ENCODE peak calls at places on chromosomes 3 and 15, in seven cellular contexts. C is RWPE2, E is OCI-LY7, J is A549, P is thoracic aorta, L is transverse colon, X is PC-3. I is an unnamed sample. For H3K4me1, the result is how much of the 10 kb centered on the place peaks cover.

GRCh38 chr15:76866716-76867321 is 38.3 kb downstream of the SCAPER start:
- DNase-seq in L (no peak), J (peak), X (peak), C (no peak), P (no peak), E (peak), I (no peak)

GRCh38 chr3:47404955-47405790 is 24.4 kb downstream of the PTPN23 start:
- DNase-seq in L (no peak), C (no peak), X (no peak), J (no peak), P (no peak), E (no peak), I (no peak)

GRCh38 chr15:90309050-90309449 is 43.0 kb upstream of the ZNF774 start:
- DNase-seq in J (no peak), C (no peak), P (no peak), E (no peak), X (no peak), L (no peak), I (no peak)

GRCh38 chr3:184371570-184372018 is 6.4 kb downstream of the THPO start:
- DNase-seq in E (peak), J (peak), X (peak), C (peak), L (peak), P (no peak), I (peak)

GRCh38 chr3:4821975-4822374 is 157.3 kb upstream of the BHLHE40 start:
- DNase-seq in J (no peak), C (no peak), P (no peak), X (no peak), L (peak), E (peak), I (no peak)

GRCh38 chr15:64749999-64750657 is 25.3 kb downstream of the RBPMS2 start:
- DNase-seq in L (no peak), J (peak), E (no peak), P (no peak), C (no peak), X (no peak), I (no peak)

GRCh38 chr3:82194870-82195269 is 433.4 kb upstream of the GBE1 start:
- DNase-seq in J (no peak), X (peak), L (no peak), P (no peak), E (no peak), C (no peak), I (no peak)

GRCh38 chr3:16550676-16551341 is 37.3 kb upstream of the RFTN1 start:
- DNase-seq in J (peak), X (peak), L (peak), P (peak), E (peak), C (no peak), I (no peak)

GRCh38 chr15:31840849-31841476 is 189.4 kb upstream of the CHRNA7 start:
- DNase-seq in P (no peak), E (no peak), J (no peak), C (no peak), X (peak), L (no peak), I (no peak)

GRCh38 chr3:53189276-53189675 is 28.3 kb downstream of the PRKCD start:
- DNase-seq in J (no peak), X (no peak), L (no peak), E (no peak), C (no peak), P (no peak), I (no peak)

GRCh38 chr3:32224047-32224446 is 14.4 kb upstream of the CMTM8 start:
- DNase-seq in P (no peak), X (no peak), E (no peak), L (no peak), J (no peak), C (no peak), I (no peak)

GRCh38 chr3:89326997-89327396 is 219.6 kb downstream of the EPHA3 start:
- DNase-seq in J (no peak), X (no peak), L (no peak), E (no peak), P (no peak), C (no peak), I (no peak)

GRCh38 chr3:25429960-25430941 is 2.2 kb downstream of the RARB start:
- DNase-seq in L (no peak), E (no peak), P (no peak), J (no peak), X (no peak), C (no peak), I (no peak)

GRCh38 chr15:91857772-91858171 is 4.3 kb downstream of the SLCO3A1 start:
- DNase-seq in C (no peak), X (no peak), L (no peak), J (no peak), E (peak), P (no peak), I (no peak)

GRCh38 chr15:68470049-68470738 is 38.2 kb upstream of the ITGA11 start:
- DNase-seq in X (no peak), C (no peak), P (no peak), J (peak), L (no peak), E (no peak), I (no peak)

GRCh38 chr3:29335438-29335837 is 54.6 kb downstream of the RBMS3 start:
- DNase-seq in E (no peak), J (peak), C (peak), P (peak), L (peak), X (peak), I (peak)

GRCh38 chr3:115551091-115551490 is 72.2 kb upstream of the GAP43 start:
- DNase-seq in C (no peak), X (no peak), P (no peak), L (no peak), J (no peak), E (no peak), I (no peak)

GRCh38 chr3:112357888-112358287 is 24.9 kb downstream of the CD200 start:
- DNase-seq in E (no peak), L (no peak), P (no peak), C (no peak), X (no peak), J (no peak), I (no peak)

GRCh38 chr3:52809821-52810377 is 15.3 kb downstream of the ITIH3 start:
- DNase-seq in L (no peak), X (no peak), J (no peak), C (no peak), P (no peak), E (no peak), I (no peak)

GRCh38 chr3:197527569-197527968 is 28.2 kb downstream of the BDH1 start:
- DNase-seq in L (no peak), E (no peak), X (no peak), J (no peak), C (no peak), P (no peak), I (no peak)

GRCh38 chr3:23781871-23782270 is 23.9 kb upstream of the UBE2E1 start:
- DNase-seq in C (no peak), J (no peak), L (no peak), X (no peak), P (no peak), E (no peak), I (no peak)

GRCh38 chr15:49898097-49898496 is 220.9 kb downstream of the ATP8B4 start:
- DNase-seq in E (no peak), L (no peak), C (no peak), P (no peak), J (peak), X (peak), I (no peak)

GRCh38 chr3:124115965-124116364 is 124.0 kb upstream of the ROPN1 start:
- DNase-seq in E (no peak), P (no peak), C (no peak), L (no peak), J (no peak), X (no peak), I (no peak)

GRCh38 chr3:191329654-191330308 is 545 bp downstream of the UTS2B start:
- DNase-seq in X (peak), J (peak), L (peak), E (peak), C (no peak), P (no peak), I (peak)

GRCh38 chr3:184257083-184257915 is 4.1 kb downstream of the CAMK2N2 start:
- DNase-seq in J (no peak), C (no peak), P (no peak), X (no peak), E (no peak), L (no peak), I (no peak)

GRCh38 chr3:13188380-13188779 is 115.2 kb upstream of the IQSEC1 start:
- DNase-seq in J (no peak), C (no peak), E (no peak), L (no peak), P (no peak), X (no peak), I (no peak)

GRCh38 chr15:50187997-50188396 is 6.0 kb downstream of the SLC27A2 start:
- DNase-seq in P (no peak), X (no peak), L (no peak), J (no peak), E (no peak), C (no peak), I (no peak)

GRCh38 chr15:60392986-60393811 is 4.6 kb downstream of the ANXA2 start:
- DNase-seq in X (peak), C (peak), L (peak), E (no peak), J (peak), P (peak), I (no peak)

GRCh38 chr3:42850263-42850662 is 25.4 kb downstream of the CYP8B1 start:
- DNase-seq in J (no peak), L (no peak), X (no peak), C (no peak), E (no peak), P (no peak), I (no peak)

GRCh38 chr3:167716920-167717319 is 17.8 kb downstream of the PDCD10 start:
- DNase-seq in X (no peak), J (peak), P (no peak), E (no peak), L (no peak), C (no peak), I (no peak)

GRCh38 chr3:195613468-195614069 is 29.8 kb upstream of the APOD start:
- DNase-seq in J (no peak), C (peak), L (no peak), P (no peak), E (no peak), X (peak), I (no peak)

GRCh38 chr3:122395582-122395981 is 11.6 kb downstream of the FAM162A start:
- DNase-seq in L (no peak), C (no peak), J (no peak), P (no peak), E (no peak), X (no peak), I (no peak)

GRCh38 chr3:14876942-14877341 is 58.2 kb downstream of the FGD5 start:
- DNase-seq in E (no peak), X (peak), C (no peak), P (peak), J (peak), L (peak), I (peak)

GRCh38 chr3:122356402-122356801 is 26.6 kb downstream of the MIX23 start:
- DNase-seq in P (no peak), C (no peak), X (peak), L (peak), J (peak), E (peak), I (no peak)

GRCh38 chr15:42495361-42496212 is at the start of gene SNAP23:
- DNase-seq in P (peak), J (peak), L (peak), X (peak), C (peak), E (peak), I (peak)

GRCh38 chr15:42491540-42492225 is 742 bp upstream of the ZNF106 start:
- DNase-seq in J (peak), E (no peak), L (no peak), X (peak), C (no peak), P (no peak), I (no peak)

GRCh38 chr15:42490743-42491539 is at the start of gene ZNF106:
- DNase-seq in C (peak), X (peak), J (peak), P (peak), L (peak), E (peak), I (peak)

GRCh38 chr15:42494998-42495360 is 455 bp upstream of the SNAP23 start:
- DNase-seq in L (peak), C (no peak), E (no peak), X (peak), P (no peak), J (peak), I (no peak)

DNA sequence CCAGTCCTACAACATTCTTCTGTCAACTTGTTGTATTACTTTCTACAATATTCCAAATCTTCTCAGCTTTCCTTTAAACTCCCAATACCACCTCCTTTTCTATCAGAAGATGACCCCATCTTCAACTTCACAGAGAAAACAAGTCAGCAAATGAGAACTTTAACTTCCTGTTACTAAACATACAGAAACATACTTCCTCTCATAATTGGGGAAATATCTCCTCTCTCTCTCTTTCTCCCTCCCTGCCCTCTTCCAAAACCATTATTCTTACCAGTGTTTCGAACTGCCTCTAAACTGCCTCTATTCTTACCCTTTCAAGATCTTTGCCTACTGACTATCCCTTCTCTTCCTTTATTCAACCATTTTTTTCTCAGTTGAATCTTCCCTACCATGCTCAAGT is 1.7 kb upstream of the SNAP23 start:
- DNase-seq in J (no peak), E (peak), X (no peak), L (no peak), P (no peak), C (no peak), I (no peak)
- H3K4me1 ChIP-seq in J (under half), E (half or more), X (under half), L (half or more), P (under half), C (under half), I (half or more)

GRCh38 chr3:141915016-141915415 is 38.6 kb downstream of the ATP1B3 start:
- DNase-seq in L (no peak), C (no peak), J (no peak), E (no peak), X (no peak), P (no peak), I (no peak)
- H3K27ac ChIP-seq in L (no peak), C (no peak), J (no peak), E (no peak), X (no peak), P (no peak), I (no peak)

GRCh38 chr3:135887220-135887619 is 78.3 kb upstream of the PPP2R3A start:
- DNase-seq in E (no peak), P (no peak), L (no peak), X (peak), C (peak), J (no peak), I (no peak)

GRCh38 chr3:135889417-135889816 is 76.1 kb upstream of the PPP2R3A start:
- DNase-seq in L (no peak), X (no peak), C (no peak), J (no peak), P (no peak), E (no peak), I (no peak)

GRCh38 chr3:135891121-135891520 is 74.4 kb upstream of the PPP2R3A start:
- DNase-seq in X (peak), C (no peak), J (no peak), P (no peak), L (no peak), E (no peak), I (no peak)

GRCh38 chr3:135885885-135886284 is 79.6 kb upstream of the PPP2R3A start:
- DNase-seq in X (no peak), E (no peak), L (no peak), C (no peak), J (no peak), P (no peak), I (no peak)
- TF ChIP-seq CTCF in X (no peak), E (no peak), L (no peak), C (no peak), J (no peak), P (no peak), I (no peak)

GRCh38 chr15:99450896-99451358 is 114.9 kb upstream of the MEF2A start:
- DNase-seq in X (no peak), E (no peak), P (no peak), J (no peak), L (peak), C (peak), I (peak)
- H3K4me1 ChIP-seq in X (under half), E (under half), P (under half), J (under half), L (under half), C (under half), I (half or more)

GRCh38 chr3:59540241-59540640 is 490.4 kb upstream of the CFAP20DC start:
- DNase-seq in L (no peak), P (no peak), J (no peak), E (no peak), X (peak), C (no peak), I (no peak)
- H3K27ac ChIP-seq in L (no peak), P (no peak), J (no peak), E (no peak), X (no peak), C (no peak), I (no peak)